ENCODE peak calls at places on chromosome 3, in ten cellular contexts. X, F, T, G, A, J, D, E, S and Z are unnamed samples.

GRCh38 chr3:179590669-179591068 is 13.8 kb downstream of the MRPL47 start:
- DNase-seq in X (no peak), F (no peak), T (no peak), G (no peak), A (no peak), J (no peak), D (no peak), E (no peak), S (no peak), Z (no peak)

GRCh38 chr3:161977063-161977462 is 480.5 kb downstream of the OTOL1 start:
- DNase-seq in X (no peak), F (no peak), T (no peak), G (no peak), A (no peak), J (no peak), D (no peak), E (no peak), S (no peak), Z (no peak)

GRCh38 chr3:183212565-183212964 is 40.5 kb upstream of the B3GNT5 start:
- DNase-seq in X (no peak), F (no peak), T (no peak), G (no peak), A (no peak), J (no peak), D (no peak), E (no peak), S (no peak), Z (no peak)

GRCh38 chr3:71201939-71202338 is 381.6 kb downstream of the FOXP1 start:
- DNase-seq in X (no peak), F (no peak), T (no peak), G (no peak), A (peak), J (peak), D (no peak), E (no peak), S (no peak), Z (no peak)

GRCh38 chr3:57745101-57745500 is 11.0 kb upstream of the SLMAP start:
- DNase-seq in X (no peak), F (no peak), T (no peak), G (no peak), A (no peak), J (no peak), D (no peak), E (no peak), S (no peak), Z (no peak)

GRCh38 chr3:13179181-13179580 is 106.0 kb upstream of the IQSEC1 start:
- DNase-seq in X (no peak), F (no peak), T (no peak), G (no peak), A (no peak), J (no peak), D (no peak), E (no peak), S (no peak), Z (no peak)

GRCh38 chr3:141372656-141373055 is 4.4 kb downstream of the ZBTB38 start:
- DNase-seq in X (no peak), F (no peak), T (no peak), G (no peak), A (no peak), J (no peak), D (no peak), E (no peak), S (no peak), Z (no peak)

GRCh38 chr3:116836286-116836685 is 126.7 kb downstream of the TUSC7 start:
- DNase-seq in X (no peak), F (peak), T (no peak), G (no peak), A (no peak), J (no peak), D (no peak), E (no peak), S (no peak), Z (no peak)

GRCh38 chr3:152071924-152072323 is 196.8 kb upstream of the MBNL1 start:
- DNase-seq in X (no peak), F (peak), T (no peak), G (no peak), A (no peak), J (no peak), D (peak), E (no peak), S (no peak), Z (no peak)

GRCh38 chr3:65083240-65083639 is 395.4 kb upstream of the ADAMTS9 start:
- DNase-seq in X (no peak), F (no peak), T (no peak), G (no peak), A (no peak), J (no peak), D (no peak), E (no peak), S (no peak), Z (no peak)

GRCh38 chr3:135310317-135310716 is 515.3 kb downstream of the EPHB1 start:
- DNase-seq in X (no peak), F (no peak), T (no peak), G (no peak), A (no peak), J (no peak), D (peak), E (no peak), S (no peak), Z (no peak)

GRCh38 chr3:78794431-78794830 is 973.4 kb downstream of the ROBO1 start:
- DNase-seq in X (no peak), F (no peak), T (no peak), G (no peak), A (no peak), J (no peak), D (no peak), E (no peak), S (no peak), Z (no peak)

GRCh38 chr3:193134895-193135294 is 106.1 kb upstream of the PLAAT1 start:
- DNase-seq in X (no peak), F (peak), T (no peak), G (no peak), A (no peak), J (no peak), D (no peak), E (no peak), S (no peak), Z (no peak)